ENCODE peak calls at places on chromosomes 5 and 9, in ten cellular contexts. S is IMR-90; F is PC-3; H is AG04449; U is GM20000; G is CD4-positive, alpha-beta T cell; M is RWPE2; N is endothelial cell; V is AG09309; E is Calu3. Z is an unnamed sample.
A peak's percentile ranks its signal among the peaks of the same experiment; 100 is the strongest.

GRCh38 chr9:5388026-5388806 is 48.5 kb upstream of the RLN1 start:
- DNase-seq in H (no peak), M (no peak), G (no peak), F (no peak), N (no peak), E (no peak), V (no peak), U (no peak), S (peak; percentile 47), Z (no peak)

GRCh38 chr5:179306191-179307005 is 38.9 kb downstream of the ADAMTS2 start:
- DNase-seq in E (no peak), S (peak; percentile 75), M (peak; percentile 39), H (no peak), U (no peak), F (no peak), N (no peak), V (no peak), G (no peak), Z (peak; percentile 12)

GRCh38 chr5:156543348-156543747 is 216.4 kb downstream of the SGCD start:
- DNase-seq in S (no peak), V (no peak), E (no peak), N (no peak), M (no peak), F (no peak), H (no peak), U (no peak), G (no peak), Z (no peak)

GRCh38 chr5:86824642-86825041 is 206.9 kb downstream of the COX7C start:
- DNase-seq in U (no peak), F (peak; percentile 9), G (no peak), V (no peak), N (no peak), M (no peak), E (no peak), H (no peak), S (no peak), Z (no peak)

GRCh38 chr5:39506216-39506615 is 81.4 kb upstream of the DAB2 start:
- DNase-seq in H (no peak), F (no peak), E (no peak), S (no peak), U (no peak), V (no peak), M (no peak), G (no peak), N (no peak), Z (no peak)

GRCh38 chr5:9712506-9713285 is 82.5 kb upstream of the TAS2R1 start:
- DNase-seq in S (peak; percentile 98), G (no peak), E (no peak), U (no peak), M (no peak), V (peak; percentile 76), F (peak; percentile 95), N (no peak), H (peak; percentile 77), Z (peak; percentile 53)

GRCh38 chr9:100637787-100638186 is 59.9 kb downstream of the CAVIN4 start:
- DNase-seq in S (no peak), E (peak; percentile 2), H (no peak), M (no peak), G (no peak), N (no peak), F (peak; percentile 23), V (no peak), U (no peak), Z (no peak)

GRCh38 chr5:172872997-172873491 is 39.0 kb downstream of the ERGIC1 start:
- DNase-seq in F (no peak), U (no peak), G (no peak), E (no peak), M (no peak), H (no peak), V (no peak), N (peak; percentile 60), S (peak; percentile 64), Z (no peak)

GRCh38 chr5:176579323-176579722 is 30.2 kb downstream of the CDHR2 start:
- DNase-seq in G (no peak), N (no peak), U (no peak), S (peak; percentile 29), E (no peak), M (no peak), H (no peak), F (no peak), V (no peak), Z (no peak)

GRCh38 chr5:179803651-179804598 is 2.7 kb downstream of the MGAT4B start:
- DNase-seq in H (no peak), S (peak; percentile 41), M (no peak), G (no peak), F (peak; percentile 46), U (peak; percentile 55), N (no peak), E (no peak), V (no peak), Z (no peak)

GRCh38 chr5:34499001-34499734 is 157.0 kb upstream of the RAI14 start:
- DNase-seq in H (peak; percentile 59), N (no peak), E (no peak), G (no peak), M (no peak), F (peak; percentile 62), U (no peak), V (peak; percentile 64), S (peak; percentile 90), Z (peak; percentile 80)

GRCh38 chr5:156411131-156411727 is 84.3 kb downstream of the SGCD start:
- DNase-seq in E (no peak), G (no peak), S (peak; percentile 82), U (no peak), V (peak; percentile 34), M (no peak), N (no peak), H (peak; percentile 19), F (no peak), Z (peak; percentile 57)

GRCh38 chr9:27078685-27079084 is 30.3 kb upstream of the TEK start:
- DNase-seq in G (no peak), M (no peak), N (peak; percentile 29), V (no peak), F (no peak), H (no peak), U (no peak), S (no peak), E (no peak), Z (no peak)

GRCh38 chr9:107548298-107549142 is 59.0 kb upstream of the KLF4 start:
- DNase-seq in V (peak; percentile 92), H (peak; percentile 87), F (peak; percentile 89), U (no peak), N (no peak), G (no peak), M (no peak), E (peak; percentile 34), S (peak; percentile 96), Z (peak; percentile 93)
- TF ChIP-seq CTCF in V (no peak), H (no peak), F (no peak), U (no peak), N (no peak), G (no peak), M (no peak), E (no peak), S (no peak), Z (no peak)

GRCh38 chr5:56116599-56117131 is 116.5 kb downstream of the ANKRD55 start:
- DNase-seq in N (no peak), F (no peak), E (no peak), G (no peak), H (no peak), V (no peak), M (no peak), U (no peak), S (no peak), Z (no peak)
- TF ChIP-seq CTCF in N (no peak), F (no peak), E (no peak), G (no peak), H (no peak), V (no peak), M (no peak), U (no peak), S (no peak), Z (no peak)

GRCh38 chr5:43014522-43014921 is 25.6 kb downstream of the ANXA2R start:
- DNase-seq in U (no peak), V (no peak), G (no peak), N (no peak), S (no peak), H (no peak), E (no peak), F (no peak), M (no peak), Z (no peak)

GRCh38 chr5:43008369-43009158 is 31.6 kb downstream of the ANXA2R start:
- DNase-seq in M (peak; percentile 88), S (peak; percentile 93), H (no peak), G (peak; percentile 88), E (peak; percentile 92), V (peak; percentile 82), N (peak; percentile 92), F (peak; percentile 98), U (peak; percentile 63), Z (peak; percentile 82)

GRCh38 chr5:43007911-43008368 is 32.2 kb downstream of the ANXA2R start:
- DNase-seq in H (no peak), U (peak; percentile 69), M (no peak), N (peak; percentile 68), G (peak; percentile 79), F (peak; percentile 81), S (peak; percentile 80), E (peak; percentile 34), V (no peak), Z (peak; percentile 72)

GRCh38 chr5:43007246-43007910 is 32.7 kb downstream of the ANXA2R start:
- DNase-seq in N (peak; percentile 80), U (peak; percentile 62), V (peak; percentile 77), E (peak; percentile 67), H (no peak), G (peak; percentile 75), F (peak; percentile 89), M (no peak), S (peak; percentile 91), Z (peak; percentile 82)

DNA sequence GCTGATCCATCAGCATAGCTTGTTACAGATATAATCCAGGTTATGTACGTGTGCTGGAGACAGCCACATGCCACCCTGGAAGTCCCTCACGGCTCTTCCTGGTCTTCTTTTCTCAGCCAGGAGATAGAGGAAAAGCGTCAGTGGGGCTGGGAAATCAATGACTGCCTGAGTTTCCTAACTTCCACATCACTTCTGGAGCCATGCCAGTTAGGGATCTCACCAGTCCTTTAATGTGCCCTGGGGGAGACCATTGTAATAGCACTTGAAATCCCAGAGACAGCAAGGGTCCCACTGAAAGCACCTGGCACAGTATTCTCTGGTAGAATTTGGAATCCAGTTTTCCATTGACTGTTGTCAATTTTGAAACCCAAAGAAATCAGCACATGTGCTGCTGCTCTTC is 29.2 kb downstream of the ANXA2R start:
- DNase-seq in F (no peak), U (no peak), N (no peak), H (no peak), S (no peak), V (no peak), G (no peak), M (no peak), E (no peak), Z (no peak)
- TF ChIP-seq CTCF in F (no peak), U (no peak), N (no peak), H (no peak), S (no peak), V (no peak), G (no peak), M (no peak), E (peak; percentile 9), Z (no peak)

GRCh38 chr5:166639151-166639550 is 1652.3 kb upstream of the WWC1 start:
- DNase-seq in N (no peak), H (no peak), V (no peak), S (no peak), G (no peak), M (no peak), F (no peak), E (no peak), U (no peak), Z (no peak)

DNA sequence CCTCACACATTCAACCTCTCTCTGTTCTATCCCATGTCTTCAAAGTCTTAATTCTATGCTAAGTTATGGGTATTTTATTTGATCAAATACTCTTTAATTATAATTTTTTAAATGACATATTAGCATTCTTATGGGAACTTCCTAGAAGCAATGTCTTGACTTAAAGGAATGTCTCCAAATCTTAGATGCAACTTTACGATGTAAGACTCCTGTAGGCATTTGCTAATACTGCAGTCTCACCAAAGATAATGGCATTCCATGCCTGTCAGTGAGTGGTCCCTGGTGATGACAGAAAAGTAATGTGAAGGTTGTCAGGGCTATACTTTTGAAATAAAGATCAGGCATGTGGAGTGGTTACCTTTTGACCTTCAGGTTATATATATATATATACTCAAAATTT is 1654.2 kb upstream of the WWC1 start:
- DNase-seq in H (no peak), S (no peak), E (no peak), V (no peak), N (no peak), F (no peak), U (no peak), M (no peak), G (no peak), Z (no peak)
- TF ChIP-seq CTCF in H (no peak), S (no peak), E (no peak), V (no peak), N (no peak), F (no peak), U (no peak), M (no peak), G (no peak), Z (no peak)

Z was measured in MCF 10A.